ENCODE peak calls at places on chromosomes 2 and 18, in ten cellular contexts. X is nephron progenitor cell; Q is HEK293T; P is COR-L47; Y is pancreas; D is fibroblast of mammary gland; W is fibroblast of the aortic adventitia; A is H54; T is stimulated activated CD4-positive, alpha-beta T cell treated with anti-CD3 and anti-CD28 coated beads, Interleukin-4, amount 100 ng/mL, for 48 hours; O is CD4-positive, alpha-beta T cell. G is an unnamed sample.

GRCh38 chr2:66962625-66963207 is 434.4 kb upstream of the ETAA1 start:
- DNase-seq in O (no peak), Q (peak), Y (no peak), D (no peak), T (no peak), W (peak), A (no peak), X (peak), P (no peak), G (no peak)

GRCh38 chr2:38099096-38099997 is 23.4 kb upstream of the CYP1B1 start:
- DNase-seq in T (no peak), P (no peak), Y (no peak), W (no peak), O (no peak), A (no peak), Q (no peak), X (no peak), D (peak), G (no peak)

GRCh38 chr2:128306931-128307460 is 11.7 kb downstream of the HS6ST1 start:
- DNase-seq in P (peak), W (no peak), A (no peak), O (no peak), Q (no peak), T (no peak), D (no peak), X (no peak), Y (peak), G (no peak)

GRCh38 chr2:133791191-133791590 is 222.9 kb upstream of the NCKAP5 start:
- DNase-seq in Y (no peak), W (peak), Q (no peak), O (no peak), P (no peak), X (no peak), D (peak), A (no peak), T (no peak), G (peak)

GRCh38 chr18:26436176-26437031 is 111.9 kb downstream of the KCTD1 start:
- DNase-seq in T (no peak), Q (no peak), D (peak), W (peak), P (no peak), X (peak), Y (no peak), O (no peak), A (no peak), G (peak)

GRCh38 chr2:216350214-216350789 is 22.0 kb downstream of the MARCHF4 start:
- DNase-seq in P (no peak), Q (no peak), W (peak), Y (no peak), O (no peak), X (no peak), T (no peak), D (peak), A (peak), G (peak)

GRCh38 chr2:49306925-49307324 is 152.6 kb upstream of the FSHR start:
- DNase-seq in A (no peak), O (no peak), Y (no peak), T (no peak), X (no peak), P (no peak), D (peak), W (no peak), Q (no peak), G (no peak)

GRCh38 chr2:150127995-150128394 is 359.5 kb downstream of the RND3 start:
- DNase-seq in P (no peak), Y (no peak), X (no peak), Q (no peak), D (peak), T (no peak), W (peak), O (no peak), A (no peak), G (peak)

GRCh38 chr2:68333931-68334330 is 14.2 kb upstream of the CNRIP1 start:
- DNase-seq in P (no peak), W (no peak), Q (no peak), A (no peak), T (no peak), D (no peak), X (no peak), O (no peak), Y (no peak), G (no peak)

GRCh38 chr2:15359716-15360531 is 201.2 kb downstream of the NBAS start:
- DNase-seq in O (no peak), D (peak), A (peak), X (no peak), T (no peak), Y (no peak), P (no peak), W (peak), Q (no peak), G (peak)

GRCh38 chr2:113407446-113408099 is 29.9 kb upstream of the ZNG1B start:
- DNase-seq in A (no peak), D (peak), T (no peak), X (no peak), Q (peak), Y (no peak), W (peak), O (no peak), P (no peak), G (peak)

GRCh38 chr2:38374978-38375377 is 2.1 kb downstream of the ATL2 start:
- DNase-seq in D (no peak), Y (no peak), O (no peak), A (no peak), P (no peak), Q (no peak), X (no peak), W (no peak), T (no peak), G (no peak)

GRCh38 chr2:19860022-19860421 is 41.8 kb downstream of the TTC32 start:
- DNase-seq in W (no peak), Y (no peak), D (no peak), T (no peak), X (no peak), A (no peak), Q (no peak), P (no peak), O (no peak), G (peak)

GRCh38 chr2:240288087-240288521 is 147.4 kb upstream of the GPC1 start:
- DNase-seq in O (no peak), W (no peak), Q (no peak), D (no peak), T (no peak), X (no peak), A (no peak), P (no peak), Y (no peak), G (no peak)

GRCh38 chr2:47984041-47984440 is 77.7 kb upstream of the FBXO11 start:
- DNase-seq in D (peak), P (no peak), X (no peak), W (peak), Q (no peak), O (no peak), Y (no peak), A (no peak), T (no peak), G (no peak)

GRCh38 chr2:121561617-121562268 is 31.1 kb downstream of the RNU4ATAC start:
- DNase-seq in O (no peak), A (peak), D (peak), Q (no peak), X (no peak), P (no peak), Y (no peak), T (no peak), W (peak), G (peak)

GRCh38 chr18:3265564-3266033 is 3.7 kb downstream of the MYL12B start:
- DNase-seq in T (no peak), X (no peak), D (peak), W (peak), Q (no peak), P (no peak), A (no peak), Y (no peak), O (no peak), G (peak)

GRCh38 chr2:98623657-98624056 is 15.3 kb downstream of the UNC50 start:
- DNase-seq in A (no peak), P (no peak), D (peak), W (peak), O (no peak), X (no peak), Q (no peak), T (no peak), Y (no peak), G (peak)

GRCh38 chr2:189285962-189286648 is 106.5 kb upstream of the COL5A2 start:
- DNase-seq in P (no peak), W (peak), O (no peak), X (no peak), Q (no peak), D (peak), Y (no peak), T (no peak), A (no peak), G (peak)

GRCh38 chr2:82959677-82960076 is 1499.4 kb downstream of the SUCLG1 start:
- DNase-seq in Q (no peak), D (no peak), Y (no peak), X (no peak), A (no peak), T (no peak), O (no peak), P (no peak), W (no peak), G (no peak)

GRCh38 chr2:64094663-64095382 is 49.4 kb downstream of the PELI1 start:
- DNase-seq in T (no peak), A (no peak), Y (no peak), P (no peak), O (no peak), D (no peak), W (no peak), X (no peak), Q (no peak), G (no peak)

GRCh38 chr2:48248251-48248933 is 281.6 kb upstream of the STON1 start:
- DNase-seq in O (no peak), X (no peak), P (no peak), T (no peak), D (peak), Q (peak), A (peak), Y (no peak), W (peak), G (peak)

GRCh38 chr2:19098467-19099160 is 259.8 kb downstream of the OSR1 start:
- DNase-seq in T (no peak), Q (no peak), A (no peak), P (no peak), O (no peak), D (no peak), X (no peak), W (no peak), Y (no peak), G (no peak)

GRCh38 chr2:155633887-155634570 is 698.5 kb downstream of the NR4A2 start:
- DNase-seq in P (no peak), X (peak), T (no peak), Q (no peak), Y (peak), W (no peak), A (peak), O (no peak), D (no peak), G (no peak)

GRCh38 chr2:222024934-222025890 is 273.6 kb downstream of the PAX3 start:
- DNase-seq in W (peak), A (no peak), O (no peak), X (peak), D (peak), Q (peak), P (peak), T (no peak), Y (no peak), G (peak)

GRCh38 chr18:55779711-55780590 is 192.0 kb upstream of the TCF4 start:
- DNase-seq in T (no peak), X (peak), A (no peak), Q (peak), O (no peak), D (peak), Y (no peak), W (peak), P (peak), G (peak)

GRCh38 chr2:203673933-203674332 is 32.5 kb upstream of the CD28 start:
- DNase-seq in Q (no peak), Y (no peak), X (no peak), P (no peak), D (peak), W (no peak), T (no peak), A (no peak), O (no peak), G (no peak)

GRCh38 chr2:109516445-109517117 is 97.2 kb downstream of the SEPTIN10 start:
- DNase-seq in T (no peak), X (peak), P (no peak), Q (peak), D (no peak), A (peak), W (no peak), Y (no peak), O (no peak), G (peak)

GRCh38 chr2:129710670-129711495 is 268.6 kb upstream of the RAB6C start:
- DNase-seq in O (no peak), W (no peak), T (no peak), P (no peak), D (no peak), A (no peak), Y (no peak), X (no peak), Q (peak), G (no peak)

GRCh38 chr2:47485751-47486300 is 82.9 kb downstream of the MSH2 start:
- DNase-seq in A (no peak), Y (no peak), D (peak), W (no peak), P (no peak), Q (no peak), O (no peak), X (no peak), T (no peak), G (peak)

GRCh38 chr18:79030680-79031079 is 38.5 kb upstream of the ATP9B start:
- DNase-seq in T (no peak), D (no peak), W (no peak), Q (no peak), A (no peak), X (no peak), Y (no peak), O (no peak), P (no peak), G (no peak)

GRCh38 chr2:9652267-9652666 is 21.5 kb upstream of the YWHAQ start:
- DNase-seq in A (no peak), Y (no peak), W (no peak), O (no peak), X (no peak), T (no peak), P (no peak), Q (no peak), D (no peak), G (no peak)